ENCODE peak calls at places on chromosomes 12 and 14, in four cellular contexts. A, F, N and B are unnamed samples. For H3K36me3, the result is how much of the 10 kb centered on the place peaks cover.

GRCh38 chr12:52249041-52249461 is 16.0 kb downstream of the KRT7 start:
- DNase-seq in F (peak), N (peak), A (no peak), B (no peak)

GRCh38 chr12:101563197-101563596 is 31.6 kb upstream of the MYBPC1 start:
- DNase-seq in A (no peak), N (no peak), F (no peak), B (no peak)

GRCh38 chr12:46556105-46556559 is 183.6 kb upstream of the SLC38A2 start:
- DNase-seq in A (peak), N (no peak), F (no peak), B (no peak)

GRCh38 chr12:62976110-62976640 is 41.2 kb upstream of the PPM1H start:
- DNase-seq in N (no peak), F (no peak), A (no peak), B (no peak)

GRCh38 chr14:74261288-74261687 is 22.0 kb downstream of the VSX2 start:
- DNase-seq in F (no peak), N (no peak), A (no peak), B (no peak)

GRCh38 chr12:51972849-51973273 is 21.4 kb downstream of the ACVR1B start:
- DNase-seq in F (peak), N (peak), A (peak), B (no peak)

GRCh38 chr14:31572955-31573354 is 11.8 kb downstream of the NUBPL start:
- DNase-seq in N (no peak), F (no peak), A (no peak), B (no peak)

GRCh38 chr14:41280745-41281144 is 325.9 kb upstream of the LRFN5 start:
- DNase-seq in N (no peak), F (no peak), A (peak), B (no peak)

GRCh38 chr12:4287325-4288290 is 14.0 kb downstream of the CCND2 start:
- DNase-seq in F (no peak), N (no peak), A (no peak), B (no peak)

GRCh38 chr12:24960222-24960855 is 11.4 kb upstream of the BCAT1 start:
- DNase-seq in A (peak), N (no peak), F (no peak), B (no peak)

GRCh38 chr14:95774265-95775160 is 60.6 kb upstream of the TCL1A start:
- DNase-seq in A (peak), N (no peak), F (no peak), B (no peak)

GRCh38 chr14:102965282-102965681 is 42.8 kb downstream of the AMN start:
- DNase-seq in A (no peak), F (no peak), N (no peak), B (no peak)

GRCh38 chr14:74964787-74965769 is 9.7 kb upstream of the PGF start:
- DNase-seq in A (no peak), N (no peak), F (no peak), B (no peak)

GRCh38 chr14:60151715-60152114 is 13.5 kb downstream of the DHRS7 start:
- DNase-seq in F (peak), A (no peak), N (peak), B (peak)

GRCh38 chr12:75635606-75636444 is 124.4 kb upstream of the KRR1 start:
- DNase-seq in F (no peak), A (no peak), N (no peak), B (no peak)

GRCh38 chr14:45891417-45892080 is 638.5 kb upstream of the MIS18BP1 start:
- DNase-seq in N (no peak), A (peak), F (no peak), B (peak)

GRCh38 chr14:28661171-28661772 is 105.3 kb upstream of the FOXG1 start:
- DNase-seq in N (no peak), A (no peak), F (no peak), B (no peak)

GRCh38 chr12:91902860-91903683 is 242.6 kb downstream of the BTG1 start:
- DNase-seq in F (no peak), N (no peak), A (no peak), B (no peak)

GRCh38 chr12:4438834-4439596 is 6.6 kb downstream of the FGF6 start:
- DNase-seq in F (no peak), N (no peak), A (no peak), B (no peak)

GRCh38 chr14:22419620-22420019 is 169.4 kb downstream of the DAD1 start:
- DNase-seq in F (no peak), N (no peak), A (no peak), B (no peak)

GRCh38 chr14:34081576-34082136 is 130.8 kb upstream of the EGLN3 start:
- DNase-seq in N (no peak), F (no peak), A (no peak), B (no peak)

GRCh38 chr12:64796205-64796845 is 28.1 kb upstream of the TBC1D30 start:
- DNase-seq in F (no peak), N (no peak), A (peak), B (no peak)

GRCh38 chr14:102506599-102506871 is 3.0 kb downstream of the ANKRD9 start:
- DNase-seq in A (no peak), F (no peak), N (no peak), B (no peak)

GRCh38 chr12:50351120-50352043 is 45.0 kb downstream of the FAM186A start:
- DNase-seq in F (no peak), N (no peak), A (no peak), B (no peak)

GRCh38 chr12:108875682-108876361 is 4.1 kb upstream of the DAO start:
- DNase-seq in A (no peak), N (no peak), F (no peak), B (no peak)

GRCh38 chr14:91313852-91314251 is 69.3 kb upstream of the GPR68 start:
- DNase-seq in N (no peak), A (no peak), F (no peak), B (no peak)

GRCh38 chr14:91310620-91311283 is 66.2 kb upstream of the GPR68 start:
- DNase-seq in F (no peak), A (no peak), N (peak), B (no peak)

GRCh38 chr14:91315844-91316267 is 71.4 kb upstream of the GPR68 start:
- DNase-seq in A (no peak), F (no peak), N (no peak), B (no peak)

GRCh38 chr14:91311284-91311662 is 66.8 kb upstream of the GPR68 start:
- DNase-seq in A (no peak), F (no peak), N (no peak), B (no peak)

GRCh38 chr14:91313154-91313850 is 68.8 kb upstream of the GPR68 start:
- DNase-seq in A (no peak), F (no peak), N (no peak), B (no peak)
- H3K36me3 ChIP-seq in A (under half), F (under half), N (half or more), B (half or more)

GRCh38 chr14:61753631-61754030 is 8.6 kb upstream of the SNAPC1 start:
- DNase-seq in N (no peak), F (no peak), A (peak), B (no peak)
- H3K36me3 ChIP-seq in N (under half), F (under half), A (under half), B (under half)

GRCh38 chr12:79827484-79827883 is 107.4 kb downstream of the PPP1R12A start:
- DNase-seq in A (no peak), F (no peak), N (no peak), B (no peak)
- H3K36me3 ChIP-seq in A (under half), F (under half), N (under half), B (under half)

GRCh38 chr12:13365782-13366366 is 169.3 kb downstream of the EMP1 start:
- DNase-seq in A (no peak), N (no peak), F (peak), B (no peak)

GRCh38 chr12:13368971-13369370 is 172.4 kb downstream of the EMP1 start:
- DNase-seq in A (no peak), F (no peak), N (no peak), B (no peak)

GRCh38 chr12:13369496-13369895 is 173.0 kb downstream of the EMP1 start:
- DNase-seq in N (no peak), A (no peak), F (no peak), B (no peak)

GRCh38 chr12:13368431-13368830 is 171.9 kb downstream of the EMP1 start:
- DNase-seq in N (no peak), A (peak), F (no peak), B (no peak)

DNA sequence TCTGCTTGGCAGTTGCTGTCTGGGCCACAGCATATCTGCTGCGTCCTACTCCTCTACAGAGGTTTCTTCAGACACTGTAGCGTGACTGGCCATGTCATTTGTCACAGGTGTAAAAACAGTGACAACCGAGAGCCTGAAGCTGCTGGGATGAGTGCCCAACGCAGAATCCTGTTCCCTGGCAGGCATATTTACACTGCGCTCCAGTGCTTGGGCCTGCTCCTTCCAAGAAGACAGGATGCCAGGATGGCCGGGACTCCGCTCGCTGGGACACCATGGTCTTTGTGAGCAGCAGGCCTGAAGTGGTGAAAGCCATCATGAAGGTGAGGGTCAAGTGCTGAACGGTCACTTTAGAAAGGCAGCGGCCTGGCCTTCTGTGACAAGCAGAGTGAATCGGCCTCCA is 171.4 kb downstream of the EMP1 start:
- DNase-seq in F (no peak), A (peak), N (no peak), B (no peak)
- H3K36me3 ChIP-seq in F (under half), A (under half), N (under half), B (under half)